ENCODE peak calls at places on chromosomes 12 and 14, in four cellular contexts. I is GM12878, N is K562, D is HepG2. G is an unnamed sample.

GRCh38 chr12:65276923-65277322 is 1.6 kb upstream of the MSRB3 start:
- DNase-seq in N (no peak), I (no peak), D (no peak), G (no peak)

GRCh38 chr14:71523630-71524320 is 408.5 kb upstream of the RGS6 start:
- DNase-seq in I (peak; percentile 76), D (no peak), N (no peak), G (no peak)

GRCh38 chr12:27966870-27967269 is 5.7 kb downstream of the PTHLH start:
- DNase-seq in I (no peak), D (peak; percentile 20), N (peak; percentile 68), G (no peak)

GRCh38 chr12:726281-727140 is 25.9 kb upstream of the WNK1 start:
- DNase-seq in N (no peak), D (peak; percentile 19), I (no peak), G (no peak)

GRCh38 chr12:52873513-52873831 is 24.7 kb upstream of the KRT78 start:
- DNase-seq in I (no peak), D (no peak), N (no peak), G (no peak)

GRCh38 chr12:120110550-120111501 is 5.7 kb downstream of the RAB35 start:
- DNase-seq in D (no peak), N (no peak), I (no peak), G (no peak)

GRCh38 chr12:13375583-13376413 is 179.3 kb downstream of the EMP1 start:
- DNase-seq in D (no peak), N (no peak), I (no peak), G (no peak)

GRCh38 chr14:99093532-99094517 is 178.2 kb downstream of the BCL11B start:
- DNase-seq in N (no peak), D (no peak), I (no peak), G (no peak)

GRCh38 chr12:20445693-20446092 is 77.4 kb downstream of the PDE3A start:
- DNase-seq in D (no peak), I (no peak), N (no peak), G (no peak)

GRCh38 chr12:69243099-69244084 is 4.0 kb downstream of the CPSF6 start:
- DNase-seq in N (no peak), I (peak; percentile 41), D (no peak), G (no peak)

GRCh38 chr14:93049867-93050331 is 65.8 kb downstream of the ITPK1 start:
- DNase-seq in N (no peak), I (no peak), D (no peak), G (no peak)
- TF ChIP-seq BHLHE40 in N (no peak), I (no peak), D (no peak), G (no peak)

DNA sequence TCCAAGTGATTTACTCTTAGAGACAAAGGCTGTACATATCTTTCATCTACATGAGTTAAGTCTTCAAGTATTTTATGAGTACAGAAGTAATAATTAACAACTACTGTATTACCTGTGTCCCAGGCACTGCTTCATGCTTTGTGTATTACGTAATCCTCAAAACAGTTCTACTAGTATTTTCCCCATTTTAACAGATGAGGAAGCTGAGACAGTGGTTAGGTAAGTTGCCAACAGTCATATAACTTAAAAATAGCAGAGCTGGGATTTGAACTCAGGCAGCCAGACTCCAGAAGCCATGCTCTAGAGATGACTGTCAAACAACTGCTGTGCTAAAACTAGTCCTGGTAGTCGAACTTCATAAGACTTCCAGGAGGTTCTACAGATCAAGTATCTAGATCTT is 10.7 kb downstream of the TRMT5 start:
- DNase-seq in I (no peak), N (no peak), D (no peak), G (no peak)
- TF ChIP-seq FOXK2 in I (no peak), N (no peak), D (no peak), G (no peak)

DNA sequence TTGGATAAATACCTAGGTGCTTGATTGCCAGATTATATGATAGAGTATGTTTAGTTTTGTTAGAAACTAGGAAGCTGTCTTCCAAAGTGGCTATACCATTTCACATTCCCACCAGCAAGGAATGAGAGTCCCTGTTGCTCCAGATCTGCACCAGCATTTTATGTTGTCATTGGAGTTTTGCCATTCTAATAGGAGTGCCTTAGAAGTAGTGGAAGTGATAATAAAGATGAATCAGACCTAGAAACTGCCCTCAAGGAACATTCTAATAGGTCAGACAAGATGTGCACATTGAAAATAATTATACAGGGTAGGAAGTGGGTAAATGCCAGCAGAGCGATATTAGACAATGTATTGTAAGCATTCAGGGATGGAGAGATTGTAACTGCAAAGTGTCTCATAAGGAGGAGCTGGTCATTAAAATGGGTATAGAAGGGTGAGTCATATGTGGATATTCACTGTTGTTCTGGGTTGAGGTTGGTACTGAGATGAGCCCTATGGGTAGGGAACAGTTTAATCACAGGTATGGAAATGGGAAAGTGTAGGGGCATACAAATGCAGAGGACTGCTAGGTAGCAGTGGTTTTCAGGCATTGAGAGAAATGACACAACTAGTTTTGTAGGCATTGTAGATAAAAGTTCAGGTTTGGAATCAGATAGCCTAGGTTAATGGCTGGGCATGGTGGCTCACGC is 71.5 kb downstream of the MNAT1 start:
- DNase-seq in I (no peak), D (no peak), N (no peak), G (no peak)
- TF ChIP-seq FOXM1 in I (no peak), D (no peak), N (no peak), G (no peak)

DNA sequence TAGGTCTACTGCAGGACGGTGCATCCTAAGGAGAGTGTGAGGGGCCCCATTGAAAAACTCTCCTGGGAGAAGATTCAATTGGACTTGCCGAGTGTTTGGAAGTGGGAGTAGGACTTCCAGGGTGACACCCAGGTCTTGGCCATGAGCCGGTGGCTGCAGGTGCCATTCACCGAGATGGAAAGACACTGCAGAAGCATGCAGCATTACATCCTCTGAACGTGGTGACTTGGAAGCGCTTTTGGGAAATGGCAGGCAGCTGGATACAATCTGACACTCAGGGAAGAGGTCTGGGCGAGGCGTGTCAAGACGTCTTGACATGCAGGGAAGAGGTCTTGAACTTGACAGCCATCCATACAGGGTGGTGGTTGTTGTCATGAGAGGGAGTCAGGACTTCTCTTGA is 126.9 kb downstream of the PAPOLA start:
- DNase-seq in I (no peak), N (no peak), D (no peak), G (no peak)
- TF ChIP-seq BHLHE40 in I (no peak), N (no peak), D (no peak), G (no peak)

DNA sequence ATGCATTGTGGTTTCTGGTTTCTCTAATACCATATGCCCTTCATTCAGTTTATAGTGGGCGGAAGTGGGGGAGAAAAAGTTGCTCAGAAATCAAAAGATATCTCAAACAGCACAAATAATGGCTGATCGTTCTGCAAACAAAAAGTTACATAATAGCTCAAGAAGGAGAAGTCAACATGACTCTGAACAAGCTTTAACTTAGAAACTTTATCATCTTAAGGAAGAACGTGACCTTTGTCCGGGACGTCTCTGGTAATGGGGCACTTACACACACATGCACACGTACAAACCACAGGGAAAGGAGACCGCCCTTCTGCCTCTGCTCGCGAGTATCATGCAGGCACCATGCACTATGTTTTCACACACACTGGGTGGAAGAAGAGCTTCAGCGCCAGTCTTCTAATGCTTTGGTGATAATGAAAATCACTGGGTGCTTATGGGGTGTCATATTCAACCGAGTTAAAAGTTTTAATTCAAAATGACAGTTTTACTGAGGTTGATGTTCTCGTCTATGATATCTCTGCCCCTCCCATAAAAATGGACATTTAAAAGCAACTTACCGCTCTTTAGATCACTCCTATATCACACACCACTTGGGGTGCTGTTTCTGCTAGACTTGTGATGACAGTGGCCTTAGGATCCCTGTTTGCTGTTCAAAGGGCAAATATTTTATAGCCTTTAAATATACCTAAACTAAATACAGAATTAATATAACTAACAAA is 4.7 kb downstream of the FOS start:
- DNase-seq in N (no peak), D (peak; percentile 54), I (no peak), G (no peak)
- TF ChIP-seq FOXK2 in N (no peak), D (no peak), I (no peak), G (no peak)

GRCh38 chr12:58105225-58106119 is 164.1 kb downstream of the ATP23 start:
- DNase-seq in N (no peak), D (no peak), I (no peak), G (no peak)
- TF ChIP-seq FOXM1 in N (no peak), D (no peak), I (no peak), G (no peak)

GRCh38 chr14:106308839-106309389 is 782.5 kb downstream of the TMEM121 start:
- DNase-seq in N (peak; percentile 37), I (peak; percentile 83), D (peak; percentile 35), G (no peak)
- TF ChIP-seq BHLHE40 in N (no peak), I (peak; percentile 61), D (no peak), G (no peak)

DNA sequence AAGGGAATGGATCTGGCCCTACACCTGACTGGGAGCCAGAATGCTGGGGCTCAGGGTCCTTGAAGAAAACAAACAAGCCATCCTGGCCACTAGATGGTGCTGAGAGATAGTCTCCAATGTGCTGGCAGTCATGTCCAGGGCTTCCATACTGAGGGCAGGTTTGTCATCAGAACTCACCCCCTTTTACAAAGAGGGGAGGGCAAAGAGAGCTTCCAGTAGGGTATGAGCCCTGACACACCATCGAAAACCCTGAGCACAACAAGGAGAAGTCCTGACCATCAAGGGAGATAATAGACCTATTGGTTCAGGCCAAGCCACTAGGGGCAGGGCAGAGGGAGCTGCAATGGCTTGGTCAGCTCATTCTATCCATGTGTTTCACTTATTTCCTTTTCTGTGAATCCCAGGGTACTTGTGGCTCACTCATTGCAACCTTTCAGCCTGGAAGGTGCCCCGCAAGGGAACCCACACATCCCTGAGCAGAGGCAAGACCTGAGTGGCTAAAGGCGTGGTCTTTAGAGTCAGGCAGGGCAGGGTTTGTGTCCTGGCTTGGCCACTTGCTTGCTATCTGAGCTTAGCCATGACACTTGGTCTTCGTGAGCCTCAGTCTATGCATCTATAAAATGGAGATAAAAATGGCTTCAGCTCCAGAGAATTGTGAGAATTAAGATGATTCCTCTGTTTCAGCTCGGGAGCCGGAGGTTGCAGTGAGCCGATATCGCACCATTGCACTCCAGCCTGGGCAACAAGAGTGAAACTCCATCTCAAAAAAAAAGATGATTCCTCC is 6.2 kb upstream of the PLEKHH1 start:
- DNase-seq in N (peak; percentile 57), I (peak; percentile 13), D (peak; percentile 43), G (peak; percentile 63)
- TF ChIP-seq FOXK2 in N (no peak), I (no peak), D (no peak), G (no peak)

DNA sequence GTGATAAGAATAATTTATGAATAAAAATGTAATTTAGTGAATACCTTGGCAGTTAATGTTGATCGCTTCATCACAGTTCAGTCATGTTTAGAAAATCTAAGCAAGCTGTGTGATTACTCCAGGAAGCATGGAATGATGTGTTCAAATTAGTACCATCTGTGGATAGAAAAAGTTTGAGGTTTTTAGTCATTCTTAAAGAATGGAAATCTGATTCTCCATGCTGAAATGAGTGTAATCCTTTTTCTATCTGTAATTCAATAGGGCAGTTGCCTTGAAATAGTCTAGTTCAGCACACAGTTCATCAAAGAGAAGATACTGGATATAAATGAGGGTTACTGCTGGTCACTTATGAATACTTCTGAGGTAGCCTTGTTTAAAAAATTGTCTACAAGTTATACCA is 127.2 kb upstream of the MYF6 start:
- DNase-seq in I (no peak), N (no peak), D (no peak), G (no peak)
- TF ChIP-seq FOXM1 in I (no peak), N (no peak), D (no peak), G (no peak)